ENCODE peak calls at places on chromosomes 2 and 18, in four cellular contexts. I, B, Z and D are unnamed samples.

GRCh38 chr18:3623769-3624545 is 174.0 kb downstream of the TGIF1 start:
- DNase-seq in I (peak), B (peak), Z (no peak), D (peak)

GRCh38 chr2:31238126-31238905 is 4.4 kb downstream of the EHD3 start:
- DNase-seq in I (no peak), B (no peak), Z (no peak), D (no peak)

GRCh38 chr2:142580691-142581090 is 296.8 kb upstream of the KYNU start:
- DNase-seq in I (no peak), B (no peak), Z (no peak), D (no peak)

GRCh38 chr2:8623958-8624591 is 57.8 kb upstream of the ID2 start:
- DNase-seq in I (no peak), B (no peak), Z (no peak), D (no peak)

GRCh38 chr2:29923110-29923721 is 1.8 kb upstream of the ALK start:
- DNase-seq in I (peak), B (peak), Z (no peak), D (no peak)

GRCh38 chr2:212173331-212173730 is 365.3 kb downstream of the ERBB4 start:
- DNase-seq in I (no peak), B (no peak), Z (no peak), D (no peak)

GRCh38 chr2:60885683-60886082 is 4.3 kb downstream of the REL start:
- DNase-seq in I (no peak), B (peak), Z (no peak), D (no peak)

GRCh38 chr2:107336536-107336935 is 450.6 kb upstream of the ST6GAL2 start:
- DNase-seq in I (no peak), B (no peak), Z (no peak), D (no peak)

GRCh38 chr2:154692927-154693326 is 5.6 kb upstream of the KCNJ3 start:
- DNase-seq in I (no peak), B (no peak), Z (no peak), D (no peak)

GRCh38 chr2:192655916-192656315 is 461.2 kb upstream of the TMEFF2 start:
- DNase-seq in I (no peak), B (no peak), Z (no peak), D (no peak)

GRCh38 chr2:173075781-173076556 is at the start of gene MAP3K20:
- DNase-seq in I (peak), B (peak), Z (peak), D (no peak)

GRCh38 chr2:70745276-70745675 is 22.7 kb downstream of the ADD2 start:
- DNase-seq in I (no peak), B (no peak), Z (no peak), D (no peak)

GRCh38 chr2:10524341-10524740 is 76.2 kb upstream of the ODC1 start:
- DNase-seq in I (no peak), B (no peak), Z (no peak), D (no peak)

GRCh38 chr2:38508311-38509039 is 94.3 kb downstream of the HNRNPLL start:
- DNase-seq in I (peak), B (peak), Z (peak), D (peak)

GRCh38 chr2:6452702-6453481 is 412.8 kb downstream of the CMPK2 start:
- DNase-seq in I (no peak), B (no peak), Z (no peak), D (peak)

GRCh38 chr2:240632291-240632670 is 7.0 kb downstream of the GPR35 start:
- DNase-seq in I (no peak), B (no peak), Z (no peak), D (no peak)

GRCh38 chr2:154945977-154946376 is 247.5 kb downstream of the KCNJ3 start:
- DNase-seq in I (no peak), B (no peak), Z (no peak), D (no peak)

GRCh38 chr2:119517433-119517832 is 6.8 kb downstream of the SCTR start:
- DNase-seq in I (peak), B (peak), Z (no peak), D (no peak)

GRCh38 chr2:105143467-105144127 is 97.9 kb upstream of the GPR45 start:
- DNase-seq in I (peak), B (no peak), Z (no peak), D (peak)

GRCh38 chr2:1662606-1663180 is 81.6 kb downstream of the PXDN start:
- DNase-seq in I (no peak), B (no peak), Z (no peak), D (no peak)

GRCh38 chr2:9380702-9381628 is 42.4 kb downstream of the ITGB1BP1 start:
- DNase-seq in I (no peak), B (peak), Z (no peak), D (no peak)

GRCh38 chr2:60745761-60746160 is 10.3 kb upstream of the PAPOLG start:
- DNase-seq in I (no peak), B (no peak), Z (no peak), D (no peak)

GRCh38 chr18:69380324-69380723 is 20.4 kb upstream of the DOK6 start:
- DNase-seq in I (no peak), B (peak), Z (no peak), D (no peak)

GRCh38 chr18:69388222-69388621 is 12.5 kb upstream of the DOK6 start:
- DNase-seq in I (no peak), B (no peak), Z (no peak), D (no peak)

GRCh38 chr18:69387181-69387580 is 13.5 kb upstream of the DOK6 start:
- DNase-seq in I (no peak), B (no peak), Z (no peak), D (no peak)

DNA sequence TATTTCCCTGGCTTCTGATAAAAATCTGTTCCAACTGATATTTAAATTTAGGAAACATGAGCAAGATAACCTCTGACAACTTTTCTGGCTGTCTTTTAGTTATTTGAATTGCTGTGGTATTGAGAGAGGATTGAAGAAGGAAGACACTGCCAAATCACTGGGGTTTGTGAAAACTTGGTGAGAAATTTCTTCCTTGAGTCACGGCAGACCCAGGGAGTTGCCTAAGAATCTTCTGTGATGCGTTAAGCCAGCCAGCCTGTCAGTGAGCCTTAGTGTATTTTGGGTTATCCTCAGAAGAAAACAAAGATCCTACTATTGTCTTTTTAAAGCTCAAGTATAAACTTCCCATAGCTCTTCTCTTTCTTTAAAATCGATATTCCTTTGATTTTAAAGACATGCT is 17.5 kb upstream of the DOK6 start:
- DNase-seq in I (no peak), B (no peak), Z (no peak), D (no peak)
- TF ChIP-seq BRCA1 in I (no peak), B (no peak), Z (no peak), D (no peak)

GRCh38 chr2:137838255-137839092 is 125.8 kb upstream of the HNMT start:
- DNase-seq in I (peak), B (peak), Z (no peak), D (no peak)
- TF ChIP-seq BRCA1 in I (no peak), B (no peak), Z (no peak), D (no peak)

GRCh38 chr2:191115391-191115790 is 35.4 kb downstream of the STAT4 start:
- DNase-seq in I (no peak), B (no peak), Z (peak), D (no peak)
- TF ChIP-seq BRCA1 in I (no peak), B (no peak), Z (no peak), D (no peak)

DNA sequence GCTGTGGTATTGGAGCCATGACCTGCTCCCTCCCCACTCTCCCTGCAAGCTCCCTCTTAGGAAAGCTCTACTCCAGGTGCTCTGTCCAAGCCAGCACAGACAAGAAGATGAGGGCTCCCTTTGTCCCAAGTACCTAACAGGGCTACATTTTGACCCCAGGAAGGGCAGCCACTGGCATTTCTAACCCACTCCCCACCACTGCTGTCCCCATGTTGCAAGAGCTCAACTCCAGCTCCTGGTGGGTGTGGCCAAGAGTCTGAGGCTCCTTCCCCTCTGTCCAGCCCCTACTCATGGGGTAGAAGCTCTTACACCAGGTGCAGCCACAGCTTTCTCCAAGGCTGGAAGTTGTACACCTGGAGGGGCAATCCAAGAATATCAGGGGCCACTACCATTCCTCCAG is 127.0 kb upstream of the NPAS2 start:
- DNase-seq in I (no peak), B (no peak), Z (no peak), D (no peak)
- TF ChIP-seq BRCA1 in I (no peak), B (no peak), Z (no peak), D (no peak)

DNA sequence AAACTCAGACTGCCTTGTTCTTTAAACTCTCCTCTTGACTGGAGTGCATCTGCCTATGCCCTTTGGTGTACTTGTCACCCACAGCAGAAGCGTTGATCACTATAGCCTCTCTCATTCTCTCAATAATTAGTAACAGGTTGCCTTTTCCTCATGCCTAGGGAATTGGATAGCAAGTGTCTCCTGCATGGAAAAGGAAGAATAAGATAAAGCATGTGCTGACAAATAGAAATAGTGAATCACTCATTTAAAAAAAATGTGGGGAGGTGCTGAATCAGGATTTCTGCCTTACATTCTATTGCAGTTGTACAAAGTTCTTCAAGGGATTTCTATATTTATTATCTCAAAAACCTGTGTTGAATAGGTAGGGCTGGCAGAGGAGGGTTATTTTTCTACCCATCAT is 323.0 kb downstream of the TXNL1 start:
- DNase-seq in I (no peak), B (no peak), Z (no peak), D (no peak)
- TF ChIP-seq BRCA1 in I (no peak), B (no peak), Z (no peak), D (no peak)